ENCODE peak calls at places on chromosomes 11 and 22, in nine cellular contexts. D is GM23248, M is endodermal cell, P is AG04450, T is mammary epithelial cell, Z is PC-3, V is HCT116, O is gastrocnemius medialis, R is right atrium auricular region. B is an unnamed sample.

GRCh38 chr22:28909375-28909774 is 26.0 kb downstream of the ZNRF3 start:
- DNase-seq in D (no peak), M (no peak), P (no peak), T (no peak), Z (no peak), V (no peak), O (no peak), R (no peak), B (peak; percentile 83)

GRCh38 chr22:43755452-43755851 is 56.7 kb downstream of the EFCAB6 start:
- DNase-seq in D (no peak), M (no peak), P (no peak), T (no peak), Z (no peak), V (no peak), O (no peak), R (no peak), B (no peak)

GRCh38 chr11:91596111-91596510 is 628.5 kb upstream of the FAT3 start:
- DNase-seq in D (no peak), M (no peak), P (no peak), T (no peak), Z (peak; percentile 12), V (no peak), O (no peak), R (no peak), B (no peak)

GRCh38 chr11:46238078-46238966 is 39.1 kb upstream of the CREB3L1 start:
- DNase-seq in D (peak; percentile 87), M (peak; percentile 80), P (no peak), T (peak; percentile 32), Z (no peak), V (no peak), O (no peak), R (peak; percentile 81), B (peak; percentile 65)

GRCh38 chr11:56885182-56885581 is 103.5 kb upstream of the OR5AK2 start:
- DNase-seq in D (no peak), M (peak; percentile 54), P (no peak), T (peak; percentile 28), Z (peak; percentile 51), V (no peak), O (no peak), R (no peak), B (no peak)

GRCh38 chr11:133864756-133865155 is 19.4 kb upstream of the SPATA19 start:
- DNase-seq in D (no peak), M (no peak), P (no peak), T (no peak), Z (no peak), V (no peak), O (no peak), R (no peak), B (no peak)

GRCh38 chr11:73366265-73366610 is 10.0 kb upstream of the RELT start:
- DNase-seq in D (no peak), M (no peak), P (no peak), T (no peak), Z (no peak), V (no peak), O (no peak), R (no peak), B (no peak)

GRCh38 chr22:37459211-37459610 is 27.0 kb downstream of the MFNG start:
- DNase-seq in D (no peak), M (no peak), P (no peak), T (no peak), Z (no peak), V (no peak), O (no peak), R (no peak), B (no peak)

GRCh38 chr11:69513663-69514062 is 32.2 kb downstream of the LINC01488 start:
- DNase-seq in D (no peak), M (peak; percentile 22), P (no peak), T (no peak), Z (no peak), V (no peak), O (no peak), R (no peak), B (no peak)

GRCh38 chr11:12377106-12377823 is at the start of gene PARVA:
- DNase-seq in D (peak; percentile 94), M (peak; percentile 93), P (peak; percentile 47), T (peak; percentile 46), Z (peak; percentile 66), V (peak; percentile 15), O (peak; percentile 34), R (peak; percentile 66), B (no peak)

GRCh38 chr11:96736591-96736990 is 346.8 kb downstream of the JRKL start:
- DNase-seq in D (no peak), M (no peak), P (no peak), T (no peak), Z (no peak), V (no peak), O (no peak), R (no peak), B (no peak)

GRCh38 chr22:41047741-41048140 is 44.7 kb upstream of the EP300 start:
- DNase-seq in D (no peak), M (no peak), P (no peak), T (no peak), Z (no peak), V (no peak), O (no peak), R (no peak), B (no peak)

GRCh38 chr22:49833340-49834007 is 5.8 kb upstream of the BRD1 start:
- DNase-seq in D (no peak), M (no peak), P (no peak), T (peak; percentile 67), Z (peak; percentile 57), V (peak; percentile 26), O (no peak), R (no peak), B (no peak)

GRCh38 chr11:126059238-126059761 is 3.4 kb downstream of the CDON start:
- DNase-seq in D (no peak), M (no peak), P (no peak), T (no peak), Z (no peak), V (no peak), O (no peak), R (no peak), B (no peak)

GRCh38 chr11:114288139-114288538 is 8.1 kb upstream of the NNMT start:
- DNase-seq in D (no peak), M (no peak), P (no peak), T (no peak), Z (peak; percentile 85), V (no peak), O (no peak), R (no peak), B (no peak)

GRCh38 chr11:115287266-115287665 is 216.9 kb downstream of the CADM1 start:
- DNase-seq in D (no peak), M (no peak), P (no peak), T (no peak), Z (no peak), V (no peak), O (no peak), R (no peak), B (no peak)

GRCh38 chr11:127027000-127027399 is 26.4 kb upstream of the KIRREL3 start:
- DNase-seq in D (no peak), M (no peak), P (no peak), T (no peak), Z (no peak), V (no peak), O (no peak), R (no peak), B (no peak)

GRCh38 chr11:88420165-88420781 is 82.7 kb upstream of the CTSC start:
- DNase-seq in D (peak; percentile 95), M (no peak), P (no peak), T (peak; percentile 100), Z (peak; percentile 77), V (no peak), O (peak; percentile 22), R (peak; percentile 76), B (no peak)

DNA sequence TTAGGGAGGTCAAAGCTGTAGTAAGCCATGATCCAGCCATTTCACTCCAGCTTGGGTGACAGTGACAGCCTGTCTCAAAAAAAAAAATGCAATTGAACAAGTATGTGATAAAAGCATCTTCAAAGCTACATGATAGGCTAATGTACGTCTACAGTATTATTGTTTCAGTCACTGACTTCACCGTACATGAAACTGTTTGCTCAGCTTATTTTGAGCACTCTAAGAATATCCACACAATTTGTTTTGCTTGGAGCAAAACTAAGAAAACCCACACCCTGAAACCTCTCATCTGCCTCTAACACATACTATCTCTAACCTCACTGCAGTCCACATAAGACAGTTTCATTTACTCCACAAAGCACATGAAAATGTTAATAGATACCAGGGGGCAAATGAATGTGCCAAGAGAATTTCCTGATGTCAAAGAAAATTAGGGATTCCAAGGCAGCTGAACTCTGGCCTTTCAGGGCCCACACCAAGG is 60.7 kb downstream of the KCNA4 start:
- DNase-seq in D (no peak), M (no peak), P (no peak), T (no peak), Z (no peak), V (no peak), O (no peak), R (no peak), B (no peak)
- H3K9me3 ChIP-seq in D (no peaks in the 10 kb centered on the region), M (no peaks in the 10 kb centered on the region), P (no peaks in the 10 kb centered on the region), T (no peaks in the 10 kb centered on the region), Z (peaks cover 4% of the 10 kb centered on the region), V (no peaks in the 10 kb centered on the region), O (no peaks in the 10 kb centered on the region), R (no peaks in the 10 kb centered on the region), B (no peaks in the 10 kb centered on the region)

DNA sequence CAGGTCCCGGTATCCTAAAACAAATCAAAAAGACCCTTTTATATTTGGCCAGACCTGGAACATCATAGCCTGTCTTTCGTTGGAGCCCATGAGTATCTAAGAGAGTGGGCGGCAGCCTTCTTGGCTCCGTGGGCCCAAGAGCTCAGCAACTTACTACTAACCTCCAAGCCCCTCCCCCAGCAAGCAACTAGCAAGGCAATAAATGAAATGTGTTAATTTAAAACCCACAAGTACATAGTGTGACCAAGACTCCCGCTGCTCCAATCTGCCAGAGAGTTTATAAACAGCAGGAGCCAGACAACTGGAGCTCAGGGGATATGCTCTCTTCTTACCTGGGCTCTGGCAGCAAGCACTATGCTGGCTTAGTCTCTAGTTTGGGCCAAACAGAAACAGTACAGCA is 40.8 kb upstream of the CYP2D6 start:
- DNase-seq in D (no peak), M (peak; percentile 70), P (no peak), T (no peak), Z (no peak), V (no peak), O (no peak), R (no peak), B (no peak)
- H3K27ac ChIP-seq in D (no peak overlapping the region), M (no peak overlapping the region), P (no peak overlapping the region), T (no peak overlapping the region), Z (no peak overlapping the region), V (no peak overlapping the region), O (no peak overlapping the region), R (no peak overlapping the region), B (no peak overlapping the region)

DNA sequence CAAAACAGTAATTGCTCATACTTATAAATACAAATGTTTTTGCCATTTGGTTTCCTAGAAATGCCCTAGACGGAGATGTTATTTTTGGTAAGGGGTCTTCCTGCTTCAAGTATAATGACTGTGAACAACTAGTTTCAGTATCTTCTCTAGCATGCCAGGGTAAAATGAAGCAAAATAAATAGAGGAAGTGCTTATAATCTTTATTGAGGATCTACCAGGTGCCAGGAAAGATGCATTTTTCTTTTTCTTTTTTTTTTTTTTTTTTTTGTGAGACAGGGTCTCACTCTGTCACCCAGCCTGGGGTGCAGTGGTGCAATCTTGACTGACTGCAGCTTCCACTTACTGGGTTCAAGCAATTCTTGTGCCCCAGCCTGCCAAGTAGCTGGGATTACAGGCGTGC is 146.7 kb upstream of the GRK3 start:
- DNase-seq in D (no peak), M (no peak), P (no peak), T (no peak), Z (no peak), V (no peak), O (no peak), R (no peak), B (no peak)
- H3K9me3 ChIP-seq in D (no peaks in the 10 kb centered on the region), M (no peaks in the 10 kb centered on the region), P (peaks cover 7% of the 10 kb centered on the region), T (peaks cover 6% of the 10 kb centered on the region), Z (no peaks in the 10 kb centered on the region), V (no peaks in the 10 kb centered on the region), O (no peaks in the 10 kb centered on the region), R (peaks cover 4% of the 10 kb centered on the region), B (peaks cover 2% of the 10 kb centered on the region)

GRCh38 chr22:20514658-20515406 is 7.4 kb downstream of the MED15 start:
- DNase-seq in D (peak; percentile 97), M (no peak), P (peak; percentile 63), T (peak; percentile 92), Z (peak; percentile 88), V (no peak), O (peak; percentile 92), R (peak; percentile 67), B (no peak)
- H3K27ac ChIP-seq in D (peak overlapping the region; percentile 93), M (no peak overlapping the region), P (peak overlapping the region; percentile 89), T (peak overlapping the region; percentile 50), Z (peak overlapping the region; percentile 91), V (no peak overlapping the region), O (peak overlapping the region; percentile 78), R (peak overlapping the region; percentile 43), B (no peak overlapping the region)

B was measured in CD4-positive, CD25-positive, alpha-beta regulatory T cell.